ENCODE peak calls at places on chromosome 6, in seven cellular contexts. One of them, this sample, is unnamed.

GRCh38 chr6:105519954-105520353 is 117.1 kb upstream of the PREP start:
- DNase-seq in HepG2: no peak
- DNase-seq in SK-N-SH: no peak
- DNase-seq in GM12878: no peak
- DNase-seq in K562: no peak
- DNase-seq in H1: no peak
- DNase-seq in endothelial cell of umbilical vein: no peak
- DNase-seq in this sample: no peak

GRCh38 chr6:10403385-10404106 is 11.3 kb downstream of the TFAP2A start:
- DNase-seq in H1: no peak
- DNase-seq in K562: no peak
- DNase-seq in endothelial cell of umbilical vein: no peak
- DNase-seq in HepG2: no peak
- DNase-seq in GM12878: no peak
- DNase-seq in SK-N-SH: no peak
- DNase-seq in this sample: no peak

GRCh38 chr6:163702736-163703135 is 288.2 kb downstream of the QKI start:
- DNase-seq in H1: no peak
- DNase-seq in endothelial cell of umbilical vein: no peak
- DNase-seq in K562: no peak
- DNase-seq in GM12878: no peak
- DNase-seq in SK-N-SH: no peak
- DNase-seq in HepG2: no peak
- DNase-seq in this sample: no peak

GRCh38 chr6:170236131-170236851 is 54.6 kb downstream of the DLL1 start:
- DNase-seq in HepG2: no peak
- DNase-seq in SK-N-SH: no peak
- DNase-seq in H1: no peak
- DNase-seq in GM12878: no peak
- DNase-seq in K562: no peak
- DNase-seq in endothelial cell of umbilical vein: no peak
- DNase-seq in this sample: no peak

GRCh38 chr6:155301867-155302266 is 12.4 kb downstream of the TFB1M start:
- DNase-seq in endothelial cell of umbilical vein: no peak
- DNase-seq in K562: no peak
- DNase-seq in H1: no peak
- DNase-seq in GM12878: no peak
- DNase-seq in HepG2: no peak
- DNase-seq in SK-N-SH: no peak
- DNase-seq in this sample: no peak

GRCh38 chr6:28489366-28490190 is 26.0 kb downstream of the GPX6 start:
- DNase-seq in H1: peak
- DNase-seq in GM12878: peak
- DNase-seq in endothelial cell of umbilical vein: peak
- DNase-seq in K562: peak
- DNase-seq in SK-N-SH: peak
- DNase-seq in HepG2: peak
- DNase-seq in this sample: peak

GRCh38 chr6:97411610-97412009 is 128.6 kb upstream of the MMS22L start:
- DNase-seq in H1: no peak
- DNase-seq in endothelial cell of umbilical vein: no peak
- DNase-seq in GM12878: no peak
- DNase-seq in K562: no peak
- DNase-seq in SK-N-SH: no peak
- DNase-seq in HepG2: no peak
- DNase-seq in this sample: no peak

GRCh38 chr6:39401376-39401775 is 78.9 kb upstream of the KCNK16 start:
- DNase-seq in GM12878: no peak
- DNase-seq in K562: no peak
- DNase-seq in SK-N-SH: no peak
- DNase-seq in endothelial cell of umbilical vein: no peak
- DNase-seq in HepG2: no peak
- DNase-seq in H1: no peak
- DNase-seq in this sample: no peak

GRCh38 chr6:22600059-22600458 is 30.7 kb downstream of the HDGFL1 start:
- DNase-seq in K562: no peak
- DNase-seq in endothelial cell of umbilical vein: no peak
- DNase-seq in GM12878: no peak
- DNase-seq in HepG2: no peak
- DNase-seq in H1: no peak
- DNase-seq in SK-N-SH: no peak
- DNase-seq in this sample: no peak

GRCh38 chr6:63523630-63524029 is 48.6 kb upstream of the LOC128125822 start:
- DNase-seq in SK-N-SH: no peak
- DNase-seq in GM12878: no peak
- DNase-seq in HepG2: no peak
- DNase-seq in endothelial cell of umbilical vein: no peak
- DNase-seq in K562: no peak
- DNase-seq in H1: no peak
- DNase-seq in this sample: no peak

GRCh38 chr6:121867095-121867494 is 431.6 kb downstream of the GJA1 start:
- DNase-seq in H1: no peak
- DNase-seq in K562: no peak
- DNase-seq in SK-N-SH: no peak
- DNase-seq in GM12878: no peak
- DNase-seq in HepG2: no peak
- DNase-seq in endothelial cell of umbilical vein: no peak
- DNase-seq in this sample: no peak
- H2AFZ ChIP-seq in H1: no peak
- H2AFZ ChIP-seq in K562: no peak
- H2AFZ ChIP-seq in SK-N-SH: no peak
- H2AFZ ChIP-seq in GM12878: no peak
- H2AFZ ChIP-seq in HepG2: no peak
- H2AFZ ChIP-seq in endothelial cell of umbilical vein: no peak
- H2AFZ ChIP-seq in this sample: no peak

DNA sequence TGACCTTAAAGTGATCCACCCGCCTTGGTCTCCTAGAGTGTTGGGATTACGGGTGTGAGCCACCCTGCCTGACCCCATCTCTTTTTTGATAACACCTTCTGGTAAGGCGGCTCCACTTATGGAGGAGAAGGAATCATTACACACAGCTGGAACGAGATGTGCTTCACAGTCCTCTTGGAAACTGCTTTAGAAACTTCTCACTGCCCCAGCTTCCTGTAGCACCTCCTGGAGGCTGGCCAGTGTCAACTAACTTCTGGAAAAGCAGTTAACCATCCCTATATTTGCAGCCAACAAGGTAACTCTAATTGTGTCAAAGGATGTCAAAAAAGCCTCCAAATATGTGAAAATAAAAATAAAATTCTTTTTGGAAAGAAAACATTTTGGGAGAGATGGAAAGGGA is 48.8 kb upstream of the BCLAF1 start:
- DNase-seq in SK-N-SH: no peak
- DNase-seq in HepG2: no peak
- DNase-seq in endothelial cell of umbilical vein: peak
- DNase-seq in H1: no peak
- DNase-seq in GM12878: no peak
- DNase-seq in K562: peak
- DNase-seq in this sample: no peak
- TF ChIP-seq MAX in SK-N-SH: no peak
- TF ChIP-seq MAX in HepG2: no peak
- TF ChIP-seq MAX in endothelial cell of umbilical vein: no peak
- TF ChIP-seq MAX in H1: no peak
- TF ChIP-seq MAX in GM12878: no peak
- TF ChIP-seq MAX in K562: no peak
- TF ChIP-seq MAX in this sample: no peak

GRCh38 chr6:5674141-5674540 is 332.6 kb downstream of the NRN1 start:
- DNase-seq in SK-N-SH: no peak
- DNase-seq in endothelial cell of umbilical vein: no peak
- DNase-seq in H1: no peak
- DNase-seq in K562: no peak
- DNase-seq in GM12878: no peak
- DNase-seq in HepG2: no peak
- DNase-seq in this sample: no peak
- H2AFZ ChIP-seq in SK-N-SH: no peak
- H2AFZ ChIP-seq in endothelial cell of umbilical vein: no peak
- H2AFZ ChIP-seq in H1: no peak
- H2AFZ ChIP-seq in K562: no peak
- H2AFZ ChIP-seq in GM12878: no peak
- H2AFZ ChIP-seq in HepG2: no peak
- H2AFZ ChIP-seq in this sample: no peak

GRCh38 chr6:135686784-135687301 is 164.7 kb upstream of the PDE7B start:
- DNase-seq in H1: no peak
- DNase-seq in HepG2: no peak
- DNase-seq in SK-N-SH: no peak
- DNase-seq in K562: no peak
- DNase-seq in GM12878: no peak
- DNase-seq in endothelial cell of umbilical vein: peak
- DNase-seq in this sample: no peak
- TF ChIP-seq MAX in H1: no peak
- TF ChIP-seq MAX in HepG2: no peak
- TF ChIP-seq MAX in SK-N-SH: no peak
- TF ChIP-seq MAX in K562: no peak
- TF ChIP-seq MAX in GM12878: no peak
- TF ChIP-seq MAX in endothelial cell of umbilical vein: no peak
- TF ChIP-seq MAX in this sample: no peak

GRCh38 chr6:66277400-66277799 is 570.4 kb upstream of the EYS start:
- DNase-seq in GM12878: no peak
- DNase-seq in SK-N-SH: no peak
- DNase-seq in K562: no peak
- DNase-seq in endothelial cell of umbilical vein: no peak
- DNase-seq in HepG2: no peak
- DNase-seq in H1: no peak
- DNase-seq in this sample: no peak
- H2AFZ ChIP-seq in GM12878: no peak
- H2AFZ ChIP-seq in SK-N-SH: no peak
- H2AFZ ChIP-seq in K562: no peak
- H2AFZ ChIP-seq in endothelial cell of umbilical vein: no peak
- H2AFZ ChIP-seq in HepG2: no peak
- H2AFZ ChIP-seq in H1: no peak
- H2AFZ ChIP-seq in this sample: no peak

GRCh38 chr6:106549521-106549920 is 79.8 kb downstream of the RTN4IP1 start:
- DNase-seq in HepG2: no peak
- DNase-seq in GM12878: no peak
- DNase-seq in H1: no peak
- DNase-seq in SK-N-SH: no peak
- DNase-seq in K562: no peak
- DNase-seq in endothelial cell of umbilical vein: no peak
- DNase-seq in this sample: no peak

GRCh38 chr6:106551155-106551554 is 78.1 kb downstream of the RTN4IP1 start:
- DNase-seq in K562: no peak
- DNase-seq in endothelial cell of umbilical vein: no peak
- DNase-seq in SK-N-SH: no peak
- DNase-seq in H1: no peak
- DNase-seq in GM12878: no peak
- DNase-seq in HepG2: no peak
- DNase-seq in this sample: no peak

GRCh38 chr6:106556368-106556960 is 72.8 kb downstream of the RTN4IP1 start:
- DNase-seq in endothelial cell of umbilical vein: peak
- DNase-seq in GM12878: no peak
- DNase-seq in HepG2: peak
- DNase-seq in H1: no peak
- DNase-seq in SK-N-SH: no peak
- DNase-seq in K562: no peak
- DNase-seq in this sample: no peak

GRCh38 chr6:106555767-106556166 is 73.5 kb downstream of the RTN4IP1 start:
- DNase-seq in SK-N-SH: no peak
- DNase-seq in GM12878: no peak
- DNase-seq in HepG2: no peak
- DNase-seq in K562: no peak
- DNase-seq in endothelial cell of umbilical vein: no peak
- DNase-seq in H1: no peak
- DNase-seq in this sample: no peak

DNA sequence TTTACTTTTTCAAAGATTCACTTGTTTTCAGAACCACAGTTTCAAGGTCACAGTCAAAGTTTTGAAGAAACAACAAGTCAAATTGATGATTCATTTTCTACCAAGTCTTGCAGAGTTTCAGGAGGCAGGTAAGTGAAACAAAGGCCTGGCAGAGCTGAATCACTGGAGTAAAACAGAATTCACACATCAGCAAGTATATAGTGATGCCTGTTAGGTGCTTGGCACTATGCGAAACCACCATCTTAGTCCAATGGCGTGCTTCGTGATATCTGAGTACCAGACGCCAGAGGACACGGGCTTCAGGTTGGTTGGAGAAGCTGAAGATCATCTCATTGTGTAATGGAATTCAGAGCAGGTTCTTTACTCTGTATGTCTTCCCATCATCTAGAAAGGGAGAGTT is 75.9 kb downstream of the RTN4IP1 start:
- DNase-seq in SK-N-SH: no peak
- DNase-seq in K562: no peak
- DNase-seq in HepG2: no peak
- DNase-seq in H1: no peak
- DNase-seq in endothelial cell of umbilical vein: no peak
- DNase-seq in GM12878: no peak
- DNase-seq in this sample: no peak
- TF ChIP-seq MAX in SK-N-SH: no peak
- TF ChIP-seq MAX in K562: no peak
- TF ChIP-seq MAX in HepG2: no peak
- TF ChIP-seq MAX in H1: no peak
- TF ChIP-seq MAX in endothelial cell of umbilical vein: no peak
- TF ChIP-seq MAX in GM12878: no peak
- TF ChIP-seq MAX in this sample: no peak

GRCh38 chr6:158835616-158836221 is 16.6 kb upstream of the EZR start:
- DNase-seq in HepG2: peak
- DNase-seq in K562: peak
- DNase-seq in endothelial cell of umbilical vein: no peak
- DNase-seq in H1: no peak
- DNase-seq in SK-N-SH: no peak
- DNase-seq in GM12878: no peak
- DNase-seq in this sample: no peak

GRCh38 chr6:158839796-158840195 is 20.6 kb upstream of the EZR start:
- DNase-seq in SK-N-SH: no peak
- DNase-seq in K562: no peak
- DNase-seq in HepG2: no peak
- DNase-seq in endothelial cell of umbilical vein: no peak
- DNase-seq in GM12878: no peak
- DNase-seq in H1: no peak
- DNase-seq in this sample: no peak

GRCh38 chr6:158840465-158840864 is 21.3 kb upstream of the EZR start:
- DNase-seq in K562: no peak
- DNase-seq in SK-N-SH: no peak
- DNase-seq in GM12878: no peak
- DNase-seq in HepG2: no peak
- DNase-seq in endothelial cell of umbilical vein: no peak
- DNase-seq in H1: no peak
- DNase-seq in this sample: no peak

GRCh38 chr6:158836625-158837311 is 17.6 kb upstream of the EZR start:
- DNase-seq in GM12878: no peak
- DNase-seq in endothelial cell of umbilical vein: no peak
- DNase-seq in K562: no peak
- DNase-seq in HepG2: no peak
- DNase-seq in SK-N-SH: no peak
- DNase-seq in H1: no peak
- DNase-seq in this sample: no peak

GRCh38 chr6:158837684-158838625 is 18.8 kb upstream of the EZR start:
- DNase-seq in H1: no peak
- DNase-seq in GM12878: no peak
- DNase-seq in SK-N-SH: peak
- DNase-seq in HepG2: no peak
- DNase-seq in K562: no peak
- DNase-seq in endothelial cell of umbilical vein: no peak
- DNase-seq in this sample: no peak
- H2AFZ ChIP-seq in H1: peak
- H2AFZ ChIP-seq in GM12878: no peak
- H2AFZ ChIP-seq in SK-N-SH: no peak
- H2AFZ ChIP-seq in HepG2: no peak
- H2AFZ ChIP-seq in K562: peak
- H2AFZ ChIP-seq in endothelial cell of umbilical vein: no peak
- H2AFZ ChIP-seq in this sample: peak

GRCh38 chr6:150685860-150686259 is 86.2 kb downstream of the PLEKHG1 start:
- DNase-seq in HepG2: peak
- DNase-seq in H1: peak
- DNase-seq in SK-N-SH: peak
- DNase-seq in K562: peak
- DNase-seq in GM12878: peak
- DNase-seq in endothelial cell of umbilical vein: peak
- DNase-seq in this sample: peak
- TF ChIP-seq MAX in HepG2: no peak
- TF ChIP-seq MAX in H1: peak
- TF ChIP-seq MAX in SK-N-SH: no peak
- TF ChIP-seq MAX in K562: no peak
- TF ChIP-seq MAX in GM12878: no peak
- TF ChIP-seq MAX in endothelial cell of umbilical vein: no peak
- TF ChIP-seq MAX in this sample: no peak

This sample was measured in HCT116.